ENCODE peak calls at places on chromosomes 5 and 9, in seven cellular contexts. C is IMR-90; S is lung; K is CD8-positive, alpha-beta T cell; N is choroid plexus epithelial cell; J is H9; Z is A549. B is an unnamed sample.

GRCh38 chr5:139862313-139862712 is 66.7 kb downstream of the PSD2 start:
- DNase-seq in C (peak; percentile 7), S (no peak), K (no peak), N (peak; percentile 17), J (no peak), Z (no peak), B (no peak)

GRCh38 chr9:34590376-34591090 is 1.0 kb upstream of the CNTFR start:
- DNase-seq in C (no peak), S (no peak), K (no peak), N (no peak), J (peak; percentile 60), Z (no peak), B (no peak)

GRCh38 chr5:55319481-55319880 is 11.7 kb downstream of the MTREX start:
- DNase-seq in C (no peak), S (no peak), K (no peak), N (no peak), J (no peak), Z (no peak), B (no peak)

GRCh38 chr5:59587489-59588337 is 305.8 kb downstream of the PDE4D start:
- DNase-seq in C (peak; percentile 52), S (peak; percentile 51), K (no peak), N (peak; percentile 88), J (peak; percentile 91), Z (peak; percentile 92), B (no peak)

GRCh38 chr5:74648835-74649286 is 8.3 kb upstream of the ENC1 start:
- DNase-seq in C (peak; percentile 65), S (no peak), K (no peak), N (peak; percentile 80), J (no peak), Z (peak; percentile 65), B (no peak)

GRCh38 chr5:178136990-178137389 is 6.2 kb downstream of the RMND5B start:
- DNase-seq in C (no peak), S (no peak), K (no peak), N (no peak), J (no peak), Z (no peak), B (no peak)

GRCh38 chr5:55966284-55966683 is 28.5 kb downstream of the IL6ST start:
- DNase-seq in C (no peak), S (no peak), K (no peak), N (no peak), J (no peak), Z (no peak), B (no peak)

GRCh38 chr5:148309746-148310145 is 2.5 kb upstream of the SPINK7 start:
- DNase-seq in C (no peak), S (no peak), K (no peak), N (no peak), J (no peak), Z (no peak), B (no peak)

GRCh38 chr9:13480688-13481087 is 201.2 kb upstream of the MPDZ start:
- DNase-seq in C (no peak), S (no peak), K (no peak), N (no peak), J (no peak), Z (no peak), B (no peak)

GRCh38 chr5:156366536-156366935 is 39.6 kb downstream of the SGCD start:
- DNase-seq in C (no peak), S (no peak), K (no peak), N (no peak), J (no peak), Z (no peak), B (no peak)

GRCh38 chr5:943201-943873 is 50.7 kb downstream of the TRIP13 start:
- DNase-seq in C (no peak), S (no peak), K (no peak), N (no peak), J (no peak), Z (no peak), B (no peak)

GRCh38 chr5:36028816-36029465 is 37.7 kb downstream of the UGT3A2 start:
- DNase-seq in C (no peak), S (no peak), K (no peak), N (no peak), J (no peak), Z (no peak), B (no peak)

GRCh38 chr9:15882883-15883282 is 330.0 kb downstream of the CCDC171 start:
- DNase-seq in C (no peak), S (no peak), K (no peak), N (no peak), J (no peak), Z (no peak), B (no peak)

GRCh38 chr5:160439205-160439600 is 17.5 kb downstream of the PTTG1 start:
- DNase-seq in C (peak; percentile 64), S (peak; percentile 86), K (peak; percentile 80), N (peak; percentile 83), J (peak; percentile 91), Z (peak; percentile 74), B (peak; percentile 86)

GRCh38 chr5:53512539-53512938 is 32.1 kb downstream of the FST start:
- DNase-seq in C (no peak), S (no peak), K (no peak), N (no peak), J (no peak), Z (no peak), B (no peak)

GRCh38 chr5:60540855-60541805 is 158.8 kb downstream of the DEPDC1B start:
- DNase-seq in C (peak; percentile 53), S (no peak), K (no peak), N (peak; percentile 89), J (no peak), Z (no peak), B (no peak)

GRCh38 chr5:24110019-24110615 is 534.7 kb downstream of the CDH10 start:
- DNase-seq in C (no peak), S (no peak), K (no peak), N (peak; percentile 26), J (no peak), Z (peak; percentile 43), B (no peak)

GRCh38 chr5:148145916-148146315 is 22.4 kb upstream of the SPINK14 start:
- DNase-seq in C (peak; percentile 4), S (peak; percentile 62), K (no peak), N (peak; percentile 42), J (no peak), Z (no peak), B (no peak)

GRCh38 chr9:130398487-130399240 is 46.1 kb upstream of the ASS1 start:
- DNase-seq in C (no peak), S (no peak), K (no peak), N (no peak), J (no peak), Z (no peak), B (no peak)

GRCh38 chr5:134547999-134548626 is 22.6 kb downstream of the JADE2 start:
- DNase-seq in C (no peak), S (no peak), K (no peak), N (no peak), J (no peak), Z (no peak), B (no peak)

GRCh38 chr5:176171171-176171760 is 67.0 kb upstream of the SIMC1 start:
- DNase-seq in C (no peak), S (no peak), K (no peak), N (no peak), J (no peak), Z (no peak), B (no peak)

GRCh38 chr5:138054863-138055558 is 22.1 kb upstream of the FAM13B start:
- DNase-seq in C (no peak), S (no peak), K (no peak), N (peak; percentile 15), J (peak; percentile 51), Z (no peak), B (no peak)

GRCh38 chr9:15191358-15191757 is 115.7 kb downstream of the TTC39B start:
- DNase-seq in C (no peak), S (no peak), K (no peak), N (no peak), J (no peak), Z (no peak), B (no peak)

GRCh38 chr9:129601082-129601674 is 19.7 kb downstream of the C9orf50 start:
- DNase-seq in C (no peak), S (no peak), K (no peak), N (no peak), J (no peak), Z (no peak), B (no peak)

GRCh38 chr5:80656425-80656824 is 1.6 kb upstream of the DHFR start:
- DNase-seq in C (peak; percentile 52), S (no peak), K (no peak), N (no peak), J (no peak), Z (peak; percentile 26), B (no peak)
- TF ChIP-seq CTCF in C (no peak), S (no peak), K (no peak), N (peak; percentile 22), J (peak; percentile 50), Z (no peak), B (no peak)

DNA sequence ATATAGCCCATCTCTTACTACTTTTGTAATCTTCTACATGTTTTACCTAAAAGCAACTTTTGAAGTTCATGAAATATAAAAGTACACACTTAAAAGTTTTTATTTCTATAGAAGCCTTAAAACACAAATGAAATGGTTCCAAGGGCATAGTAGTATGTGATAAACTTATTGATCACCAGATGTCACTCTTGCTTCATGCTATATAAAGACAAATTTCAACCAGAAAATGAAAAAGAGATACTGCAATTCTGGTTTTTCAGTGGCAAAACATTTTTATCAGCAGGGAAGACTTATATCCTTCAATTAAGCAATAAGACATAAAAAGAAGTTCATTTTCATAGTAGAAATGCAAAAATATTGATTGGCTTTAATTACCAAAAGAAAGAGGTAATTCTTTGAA is 69.4 kb upstream of the FBXL17 start:
- DNase-seq in C (no peak), S (no peak), K (no peak), N (peak; percentile 15), J (no peak), Z (no peak), B (no peak)
- TF ChIP-seq CTCF in C (no peak), S (no peak), K (no peak), N (no peak), J (peak; percentile 64), Z (no peak), B (no peak)

GRCh38 chr5:87536365-87536764 is 123.6 kb upstream of the CCNH start:
- DNase-seq in C (no peak), S (no peak), K (no peak), N (no peak), J (no peak), Z (no peak), B (no peak)

GRCh38 chr5:87541668-87542067 is 128.9 kb upstream of the CCNH start:
- DNase-seq in C (no peak), S (no peak), K (no peak), N (no peak), J (no peak), Z (no peak), B (no peak)

GRCh38 chr5:87539839-87540238 is 127.1 kb upstream of the CCNH start:
- DNase-seq in C (no peak), S (no peak), K (no peak), N (no peak), J (no peak), Z (no peak), B (no peak)

GRCh38 chr5:87541033-87541432 is 128.3 kb upstream of the CCNH start:
- DNase-seq in C (peak; percentile 33), S (peak; percentile 60), K (no peak), N (peak; percentile 61), J (peak; percentile 33), Z (peak; percentile 33), B (no peak)
- TF ChIP-seq CTCF in C (no peak), S (no peak), K (no peak), N (no peak), J (peak; percentile 45), Z (no peak), B (no peak)

DNA sequence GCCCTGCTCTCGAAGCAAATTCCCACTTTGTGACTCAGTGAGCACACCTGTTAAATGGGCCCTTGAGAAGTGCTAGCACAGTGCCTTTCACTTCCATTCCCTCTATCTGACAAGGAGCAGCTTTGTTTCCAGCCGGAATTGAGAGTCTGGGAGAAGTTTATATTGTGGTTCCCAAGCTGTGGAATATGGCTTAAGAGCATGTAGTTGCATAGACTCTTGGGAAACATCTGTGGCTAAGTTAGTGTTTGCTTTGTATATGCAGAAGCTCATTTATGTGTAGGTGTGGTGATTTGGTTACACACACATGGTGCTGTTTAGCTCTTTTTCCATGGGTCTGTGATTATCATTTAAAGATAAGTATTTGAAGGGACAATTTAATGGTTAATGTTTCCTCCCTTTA is 110.5 kb upstream of the HMHB1 start:
- DNase-seq in C (peak; percentile 51), S (no peak), K (no peak), N (no peak), J (no peak), Z (no peak), B (no peak)
- TF ChIP-seq CTCF in C (no peak), S (no peak), K (no peak), N (no peak), J (no peak), Z (no peak), B (no peak)

B was measured in activated B cell treated with CpG ODN at 0.5 μM for 24 hours.